ENCODE peak calls at places on chromosomes 3 and 15, in seven cellular contexts. One of them, this sample, is unnamed.

GRCh38 chr3:29335438-29335837 is 54.6 kb downstream of the RBMS3 start:
- DNase-seq in H4: peak
- DNase-seq in NCI-H1417: peak
- DNase-seq in cardiac muscle cell: peak
- DNase-seq in GM12865: no peak
- DNase-seq in H1: no peak
- DNase-seq in ovary: peak
- DNase-seq in this sample: peak

GRCh38 chr3:30848093-30848779 is 46.2 kb downstream of the GADL1 start:
- DNase-seq in H4: no peak
- DNase-seq in NCI-H1417: no peak
- DNase-seq in cardiac muscle cell: peak
- DNase-seq in GM12865: no peak
- DNase-seq in H1: no peak
- DNase-seq in ovary: no peak
- DNase-seq in this sample: peak

GRCh38 chr15:70556376-70556775 is 207.0 kb downstream of the UACA start:
- DNase-seq in H4: no peak
- DNase-seq in NCI-H1417: no peak
- DNase-seq in cardiac muscle cell: no peak
- DNase-seq in GM12865: no peak
- DNase-seq in H1: peak
- DNase-seq in ovary: no peak
- DNase-seq in this sample: no peak

GRCh38 chr3:84836961-84837360 is 121.8 kb upstream of the CADM2 start:
- DNase-seq in H4: no peak
- DNase-seq in NCI-H1417: peak
- DNase-seq in cardiac muscle cell: peak
- DNase-seq in GM12865: no peak
- DNase-seq in H1: peak
- DNase-seq in ovary: no peak
- DNase-seq in this sample: no peak

GRCh38 chr3:104460477-104461406 is 906.0 kb upstream of the ALCAM start:
- DNase-seq in H4: peak
- DNase-seq in NCI-H1417: peak
- DNase-seq in cardiac muscle cell: peak
- DNase-seq in GM12865: peak
- DNase-seq in H1: no peak
- DNase-seq in ovary: no peak
- DNase-seq in this sample: no peak

GRCh38 chr3:12228461-12228860 is 60.4 kb upstream of the PPARG start:
- DNase-seq in H4: no peak
- DNase-seq in NCI-H1417: no peak
- DNase-seq in cardiac muscle cell: no peak
- DNase-seq in GM12865: no peak
- DNase-seq in H1: no peak
- DNase-seq in ovary: no peak
- DNase-seq in this sample: no peak

GRCh38 chr3:140552898-140553297 is 125.0 kb upstream of the TRIM42 start:
- DNase-seq in H4: no peak
- DNase-seq in NCI-H1417: no peak
- DNase-seq in cardiac muscle cell: no peak
- DNase-seq in GM12865: peak
- DNase-seq in H1: no peak
- DNase-seq in ovary: no peak
- DNase-seq in this sample: no peak

GRCh38 chr15:53985562-53985961 is 7.3 kb downstream of the UNC13C start:
- DNase-seq in H4: no peak
- DNase-seq in NCI-H1417: no peak
- DNase-seq in cardiac muscle cell: no peak
- DNase-seq in GM12865: no peak
- DNase-seq in H1: no peak
- DNase-seq in ovary: no peak
- DNase-seq in this sample: no peak

GRCh38 chr15:101487060-101487459 is 2.4 kb downstream of the PCSK6 start:
- DNase-seq in H4: no peak
- DNase-seq in NCI-H1417: no peak
- DNase-seq in cardiac muscle cell: no peak
- DNase-seq in GM12865: no peak
- DNase-seq in H1: no peak
- DNase-seq in ovary: no peak
- DNase-seq in this sample: no peak

GRCh38 chr3:190399677-190400076 is 11.7 kb downstream of the CLDN16 start:
- DNase-seq in H4: no peak
- DNase-seq in NCI-H1417: no peak
- DNase-seq in cardiac muscle cell: no peak
- DNase-seq in GM12865: no peak
- DNase-seq in H1: no peak
- DNase-seq in ovary: no peak
- DNase-seq in this sample: no peak

This sample was measured in NCI-H2227 treated with DMSO at 0.1 percent for 48 hours.